ENCODE peak calls at places on chromosomes 13 and 19, in five cellular contexts. X is pancreas; W is fibroblast of pulmonary artery; K is body of pancreas; S is stimulated activated CD4-positive, alpha-beta T cell treated with anti-CD3 and anti-CD28 coated beads, Interleukin-12 subunit alpha, Interleukin-12 subunit beta, amount 100 ng/mL, for 4 hours. V is an unnamed sample.

GRCh38 chr13:114203536-114203935 is 24.5 kb downstream of the CFAP97D2 start:
- DNase-seq in X (no peak), W (no peak), K (no peak), S (peak), V (peak)

GRCh38 chr19:10686193-10686592 is 15.0 kb upstream of the QTRT1 start:
- DNase-seq in X (no peak), W (no peak), K (no peak), S (no peak), V (no peak)

GRCh38 chr13:110006304-110006703 is 219.9 kb upstream of the IRS2 start:
- DNase-seq in X (no peak), W (peak), K (no peak), S (no peak), V (no peak)

GRCh38 chr13:108895220-108895704 is 265.9 kb downstream of the MYO16 start:
- DNase-seq in X (no peak), W (peak), K (peak), S (no peak), V (peak)

GRCh38 chr19:15576526-15577156 is 38.4 kb upstream of the CYP4F8 start:
- DNase-seq in X (no peak), W (no peak), K (no peak), S (no peak), V (no peak)

GRCh38 chr13:42394361-42395065 is 122.6 kb downstream of the AKAP11 start:
- DNase-seq in X (no peak), W (no peak), K (no peak), S (no peak), V (no peak)

GRCh38 chr19:33724723-33725060 is 72.0 kb upstream of the KCTD15 start:
- DNase-seq in X (no peak), W (no peak), K (no peak), S (no peak), V (no peak)

GRCh38 chr19:893775-894090 is 449 bp downstream of the RNU6-9 start:
- DNase-seq in X (no peak), W (no peak), K (no peak), S (no peak), V (no peak)

GRCh38 chr13:94313321-94313720 is 166.2 kb downstream of the DCT start:
- DNase-seq in X (no peak), W (no peak), K (no peak), S (no peak), V (no peak)

GRCh38 chr13:45339399-45339798 is 1.6 kb downstream of the TPT1 start:
- DNase-seq in X (no peak), W (no peak), K (no peak), S (no peak), V (no peak)

GRCh38 chr19:56732974-56733373 is 61.4 kb upstream of the ZNF835 start:
- DNase-seq in X (no peak), W (no peak), K (no peak), S (no peak), V (no peak)

GRCh38 chr19:984165-984967 is at the start of gene WDR18:
- DNase-seq in X (peak), W (peak), K (peak), S (peak), V (peak)

GRCh38 chr19:3914199-3914598 is 18.7 kb upstream of the NMRK2 start:
- DNase-seq in X (no peak), W (no peak), K (no peak), S (no peak), V (no peak)

GRCh38 chr13:110187501-110188161 is 119.3 kb downstream of the COL4A1 start:
- DNase-seq in X (peak), W (peak), K (peak), S (no peak), V (no peak)

GRCh38 chr13:50320297-50320862 is 305.1 kb downstream of the KCNRG start:
- DNase-seq in X (no peak), W (peak), K (no peak), S (no peak), V (no peak)

GRCh38 chr13:51550151-51550550 is 34.1 kb upstream of the WDFY2 start:
- DNase-seq in X (no peak), W (no peak), K (no peak), S (no peak), V (no peak)

GRCh38 chr19:362683-363082 is 18.1 kb upstream of the MIER2 start:
- DNase-seq in X (no peak), W (no peak), K (no peak), S (no peak), V (no peak)

V was measured in central memory CD4-positive, alpha-beta T cell.